ENCODE peak calls at places on chromosome 21, in five cellular contexts. E is fibroblast of lung; R is activated CD4-positive, alpha-beta memory T cell treated with anti-CD3 and anti-CD28 coated beads for 36 hours; W is GM04504; C is occipital lobe. L is an unnamed sample.

GRCh38 chr21:43923391-43923790 is 58.4 kb downstream of the AGPAT3 start:
- DNase-seq in E (peak; percentile 19), W (no peak), R (no peak), C (no peak), L (no peak)

GRCh38 chr21:27362249-27362648 is 395.4 kb upstream of the ADAMTS5 start:
- DNase-seq in W (no peak), E (peak; percentile 26), C (no peak), R (no peak), L (no peak)

GRCh38 chr21:39444406-39445145 is 1.0 kb downstream of the LCA5L start:
- DNase-seq in R (no peak), C (no peak), W (peak; percentile 24), E (peak; percentile 22), L (no peak)

GRCh38 chr21:45344576-45344975 is 56.9 kb upstream of the POFUT2 start:
- DNase-seq in R (no peak), C (no peak), E (no peak), W (no peak), L (no peak)

GRCh38 chr21:31335957-31336738 is 7.9 kb downstream of the TIAM1 start:
- DNase-seq in C (peak; percentile 58), W (peak; percentile 23), R (peak; percentile 55), E (peak; percentile 86), L (peak; percentile 89)

GRCh38 chr21:36347962-36348328 is 27.9 kb downstream of the MORC3 start:
- DNase-seq in E (peak; percentile 19), R (no peak), C (no peak), W (no peak), L (peak; percentile 11)

GRCh38 chr21:40840441-40840840 is 6.5 kb downstream of the DSCAM start:
- DNase-seq in E (no peak), C (no peak), W (no peak), R (no peak), L (no peak)

GRCh38 chr21:42681296-42682206 is 28.1 kb downstream of the PDE9A start:
- DNase-seq in C (no peak), R (peak; percentile 46), E (no peak), W (no peak), L (no peak)

GRCh38 chr21:15534450-15534886 is 195.3 kb upstream of the USP25 start:
- DNase-seq in C (no peak), E (no peak), W (no peak), R (no peak), L (no peak)

GRCh38 chr21:28857720-28858119 is 135.0 kb downstream of the LTN1 start:
- DNase-seq in R (no peak), E (no peak), C (no peak), W (no peak), L (no peak)

GRCh38 chr21:41768371-41769042 is 1.7 kb upstream of the RIPK4 start:
- DNase-seq in W (peak; percentile 77), E (peak; percentile 43), R (peak; percentile 31), C (no peak), L (peak; percentile 51)

GRCh38 chr21:35058058-35058457 is 9.0 kb upstream of the RUNX1 start:
- DNase-seq in R (no peak), W (no peak), C (no peak), E (no peak), L (no peak)

GRCh38 chr21:35987475-35987874 is 72.9 kb downstream of the SETD4 start:
- DNase-seq in R (no peak), E (no peak), C (no peak), W (no peak), L (no peak)

GRCh38 chr21:41606706-41607105 is 98.7 kb upstream of the TMPRSS2 start:
- DNase-seq in E (no peak), C (no peak), R (no peak), W (no peak), L (no peak)

GRCh38 chr21:38914531-38915385 is 109.0 kb downstream of the ETS2 start:
- DNase-seq in C (no peak), W (no peak), R (peak; percentile 31), E (no peak), L (no peak)

GRCh38 chr21:29829514-29830255 is 110.1 kb downstream of the GRIK1 start:
- DNase-seq in E (peak; percentile 21), W (no peak), C (no peak), R (no peak), L (no peak)

GRCh38 chr21:34279883-34280282 is 83.9 kb upstream of the KCNE2 start:
- DNase-seq in R (no peak), W (no peak), C (no peak), E (no peak), L (no peak)

GRCh38 chr21:25396135-25396711 is 211.1 kb downstream of the MRPL39 start:
- DNase-seq in E (no peak), R (peak; percentile 89), C (no peak), W (no peak), L (no peak)

GRCh38 chr21:38486221-38486620 is 12.1 kb downstream of the ERG start:
- DNase-seq in E (peak; percentile 31), C (no peak), R (no peak), W (no peak), L (peak; percentile 41)

GRCh38 chr21:31108969-31109368 is 70.7 kb upstream of the KRTAP19-8 start:
- DNase-seq in R (no peak), E (peak; percentile 46), C (no peak), W (no peak), L (no peak)

GRCh38 chr21:44199448-44199847 is 41.3 kb downstream of the ICOSLG start:
- DNase-seq in W (no peak), C (no peak), R (no peak), E (no peak), L (no peak)

GRCh38 chr21:36723371-36723881 is 24.5 kb downstream of the SIM2 start:
- DNase-seq in C (no peak), E (no peak), W (no peak), R (no peak), L (no peak)

GRCh38 chr21:9758888-9759287 is 762.5 kb upstream of the TPTE start:
- DNase-seq in E (no peak), R (no peak), C (no peak), W (no peak), L (no peak)

GRCh38 chr21:29334717-29335428 is 36.2 kb downstream of the BACH1 start:
- DNase-seq in C (no peak), W (no peak), R (no peak), E (peak; percentile 93), L (peak; percentile 77)

GRCh38 chr21:45137612-45137937 is 63.2 kb downstream of the ADARB1 start:
- DNase-seq in C (no peak), E (no peak), W (no peak), R (no peak), L (no peak)

GRCh38 chr21:36504067-36505058 is 24.4 kb upstream of the CLDN14 start:
- DNase-seq in E (peak; percentile 74), C (no peak), R (peak; percentile 33), W (no peak), L (peak; percentile 22)

GRCh38 chr21:44764319-44765230 is 37.0 kb downstream of the UBE2G2 start:
- DNase-seq in C (no peak), W (no peak), R (no peak), E (no peak), L (no peak)

GRCh38 chr21:36584980-36585940 is 105.3 kb upstream of the CLDN14 start:
- DNase-seq in E (no peak), C (no peak), W (no peak), R (peak; percentile 33), L (no peak)

GRCh38 chr21:45974073-45975016 is 7.2 kb upstream of the COL6A1 start:
- DNase-seq in E (peak; percentile 84), R (peak; percentile 35), C (no peak), W (no peak), L (no peak)

L was measured in HS-5.